ENCODE peak calls at places on chromosomes 3 and 15, in four cellular contexts. I is HepG2, C is GM12878, S is K562. R is an unnamed sample.

GRCh38 chr3:192845196-192845855 is 72.3 kb downstream of the MB21D2 start:
- DNase-seq in I (no peak), S (no peak), C (no peak), R (no peak)

GRCh38 chr3:29144361-29144760 is 136.5 kb upstream of the RBMS3 start:
- DNase-seq in I (no peak), C (no peak), S (no peak), R (no peak)

GRCh38 chr3:52403955-52404354 is 40.9 kb downstream of the SEMA3G start:
- DNase-seq in S (no peak), C (no peak), I (no peak), R (no peak)

GRCh38 chr15:31100738-31101137 is 787 bp downstream of the TRPM1 start:
- DNase-seq in C (no peak), I (no peak), S (no peak), R (no peak)

GRCh38 chr3:121295966-121296365 is 249.8 kb downstream of the POLQ start:
- DNase-seq in I (no peak), S (no peak), C (no peak), R (no peak)

GRCh38 chr3:94046533-94046932 is 16.2 kb downstream of the DHFR2 start:
- DNase-seq in S (no peak), C (no peak), I (no peak), R (no peak)

GRCh38 chr3:184443364-184443763 is 63.5 kb downstream of the CHRD start:
- DNase-seq in C (no peak), S (no peak), I (no peak), R (no peak)

GRCh38 chr3:89698208-89698830 is 590.9 kb downstream of the EPHA3 start:
- DNase-seq in S (no peak), C (no peak), I (no peak), R (no peak)

GRCh38 chr15:94576889-94577533 is 345.6 kb downstream of the MCTP2 start:
- DNase-seq in I (peak), C (no peak), S (peak), R (peak)

GRCh38 chr15:61668444-61668843 is 391.8 kb downstream of the VPS13C start:
- DNase-seq in C (no peak), S (peak), I (no peak), R (no peak)

GRCh38 chr15:38818156-38818745 is 253.6 kb upstream of the RASGRP1 start:
- DNase-seq in S (no peak), I (no peak), C (no peak), R (no peak)

GRCh38 chr3:33187368-33187634 is 31.3 kb downstream of the SUSD5 start:
- DNase-seq in S (no peak), I (no peak), C (no peak), R (no peak)

GRCh38 chr3:141051641-141052569 is 758 bp downstream of the SPSB4 start:
- DNase-seq in S (no peak), C (no peak), I (no peak), R (peak)

GRCh38 chr15:95712785-95713184 is 617.7 kb upstream of the NR2F2 start:
- DNase-seq in C (no peak), I (no peak), S (no peak), R (no peak)

GRCh38 chr15:89104172-89104564 is 15.9 kb downstream of the ABHD2 start:
- DNase-seq in S (no peak), I (no peak), C (no peak), R (no peak)

GRCh38 chr15:81274255-81274654 is 49.7 kb downstream of the STARD5 start:
- DNase-seq in C (no peak), I (no peak), S (no peak), R (no peak)

GRCh38 chr3:34568766-34569165 is 770.3 kb downstream of the PDCD6IP start:
- DNase-seq in S (no peak), C (no peak), I (no peak), R (no peak)

GRCh38 chr3:46853441-46854410 is 9.5 kb downstream of the MYL3 start:
- DNase-seq in S (no peak), I (no peak), C (no peak), R (no peak)

GRCh38 chr3:47542614-47543173 is 29.2 kb upstream of the ELP6 start:
- DNase-seq in S (peak), I (no peak), C (no peak), R (peak)

GRCh38 chr3:194885766-194886165 is 200.1 kb downstream of the FAM43A start:
- DNase-seq in S (no peak), I (no peak), C (no peak), R (no peak)

GRCh38 chr3:142586803-142587406 is 8.4 kb upstream of the ATR start:
- DNase-seq in S (peak), C (no peak), I (peak), R (peak)

GRCh38 chr15:61750271-61751084 is 309.8 kb downstream of the VPS13C start:
- DNase-seq in I (no peak), C (no peak), S (no peak), R (no peak)

GRCh38 chr3:9224490-9224889 is 25.0 kb downstream of the SRGAP3 start:
- DNase-seq in C (peak), I (no peak), S (no peak), R (no peak)

GRCh38 chr15:101048191-101049011 is 129.2 kb downstream of the LRRK1 start:
- DNase-seq in S (no peak), I (no peak), C (no peak), R (no peak)

GRCh38 chr3:114525278-114525677 is 231.4 kb downstream of the TIGIT start:
- DNase-seq in I (no peak), S (no peak), C (no peak), R (no peak)

GRCh38 chr3:25897019-25897418 is 107.1 kb downstream of the OXSM start:
- DNase-seq in S (peak), I (peak), C (no peak), R (peak)

GRCh38 chr15:66670698-66671580 is 31.1 kb upstream of the SMAD6 start:
- DNase-seq in I (peak), S (peak), C (no peak), R (peak)

GRCh38 chr15:47374222-47374621 is 343.1 kb upstream of the SEMA6D start:
- DNase-seq in C (no peak), S (no peak), I (no peak), R (no peak)

GRCh38 chr15:39083213-39083612 is 497.7 kb upstream of the THBS1 start:
- DNase-seq in S (no peak), C (no peak), I (no peak), R (no peak)

GRCh38 chr15:69172854-69173253 is 12.4 kb downstream of the GLCE start:
- DNase-seq in I (no peak), C (no peak), S (no peak), R (no peak)

GRCh38 chr15:41401904-41402267 is 410 bp downstream of the NDUFAF1 start:
- DNase-seq in C (no peak), S (no peak), I (no peak), R (no peak)

GRCh38 chr3:10310578-10310977 is 10.3 kb downstream of the SEC13 start:
- DNase-seq in I (no peak), S (no peak), C (no peak), R (no peak)

DNA sequence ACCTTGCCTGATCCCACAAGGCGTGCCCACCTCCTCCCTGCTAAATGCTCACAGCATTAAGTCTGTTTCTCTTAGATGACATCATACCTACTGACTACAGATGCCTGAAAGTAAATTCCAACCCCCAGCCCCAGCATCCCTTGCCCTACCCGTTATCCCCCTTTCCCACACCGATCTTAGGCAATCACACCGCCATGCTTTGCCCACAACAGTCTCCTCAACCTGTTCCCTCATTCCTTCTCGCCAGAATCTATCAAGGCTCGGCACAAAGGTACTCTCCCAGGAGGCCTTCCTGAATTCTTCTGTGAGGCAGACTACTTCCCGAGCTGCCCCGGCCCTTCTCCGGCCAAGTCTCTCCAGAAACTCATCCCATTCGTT is 789 bp upstream of the SEC61A1 start:
- DNase-seq in I (no peak), C (no peak), S (no peak), R (peak)
- TF ChIP-seq TARDBP in I (no peak), C (no peak), S (no peak), R (no peak)

GRCh38 chr3:41137686-41138111 is 61.6 kb upstream of the CTNNB1 start:
- DNase-seq in I (no peak), C (no peak), S (no peak), R (no peak)
- TF ChIP-seq SP1 in I (no peak), C (no peak), S (no peak), R (no peak)

DNA sequence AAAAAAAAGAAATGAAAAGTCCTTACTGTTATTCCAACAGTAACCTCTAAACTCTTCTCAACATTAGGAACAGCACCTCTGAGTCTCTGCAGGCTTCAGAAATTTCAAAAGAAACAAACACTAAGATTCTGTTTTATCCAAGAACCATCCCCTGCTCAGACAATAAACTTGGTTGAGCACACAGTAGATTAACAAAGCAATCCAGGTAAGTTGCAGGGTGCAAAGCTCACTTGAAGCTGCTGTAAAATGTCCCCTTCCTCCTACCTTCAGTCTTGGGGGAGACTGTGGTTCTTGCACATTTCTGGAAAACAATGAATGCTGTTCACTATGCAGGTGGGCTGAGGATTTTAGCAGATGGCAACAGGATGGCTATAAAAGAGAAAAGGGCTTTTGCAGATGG is 484.1 kb downstream of the IGSF11 start:
- DNase-seq in I (no peak), S (no peak), C (no peak), R (no peak)
- TF ChIP-seq TARDBP in I (no peak), S (no peak), C (no peak), R (no peak)

GRCh38 chr15:27806396-27806795 is 292.7 kb downstream of the OCA2 start:
- DNase-seq in C (no peak), I (no peak), S (no peak), R (no peak)

GRCh38 chr15:27813139-27813538 is 286.0 kb downstream of the OCA2 start:
- DNase-seq in I (no peak), S (no peak), C (no peak), R (no peak)

GRCh38 chr15:27805261-27806220 is 293.6 kb downstream of the OCA2 start:
- DNase-seq in C (no peak), S (no peak), I (no peak), R (no peak)

GRCh38 chr15:27804569-27805260 is 294.4 kb downstream of the OCA2 start:
- DNase-seq in S (no peak), C (no peak), I (no peak), R (no peak)

DNA sequence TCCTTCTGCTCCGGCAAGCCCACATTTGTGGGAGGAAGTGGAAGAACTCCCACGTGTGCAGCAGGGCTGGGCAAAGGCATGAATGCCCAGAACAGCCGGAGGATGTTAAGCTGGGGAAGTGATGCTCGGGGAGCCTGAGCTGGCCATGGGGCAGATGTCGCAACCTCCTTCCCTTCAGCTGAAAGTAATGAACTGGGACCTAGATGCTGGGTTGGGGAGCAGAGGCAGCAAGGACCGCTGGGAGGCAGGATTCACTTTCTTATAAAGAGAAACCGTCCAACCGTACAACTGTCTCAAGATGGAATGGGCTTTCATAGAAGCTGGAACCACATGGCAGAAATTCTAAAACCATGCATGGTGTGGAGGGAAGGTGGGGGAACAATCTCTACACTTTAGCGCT is 290.9 kb downstream of the OCA2 start:
- DNase-seq in S (peak), I (no peak), C (no peak), R (no peak)
- TF ChIP-seq SP1 in S (no peak), I (no peak), C (no peak), R (no peak)